ENCODE peak calls at places on chromosomes 11 and 22, in six cellular contexts. F, G, E, Q, Z and U are unnamed samples.

GRCh38 chr11:130620566-130620965 is 172.1 kb downstream of the ADAMTS15 start:
- DNase-seq in F (no peak), G (no peak), E (no peak), Q (no peak), Z (no peak), U (no peak)

GRCh38 chr11:38648597-38648996 is 2050.6 kb upstream of the RAG2 start:
- DNase-seq in F (no peak), G (no peak), E (no peak), Q (no peak), Z (no peak), U (no peak)

GRCh38 chr11:62033191-62034044 is 66.0 kb upstream of the FTH1 start:
- DNase-seq in F (no peak), G (no peak), E (no peak), Q (no peak), Z (no peak), U (no peak)

GRCh38 chr11:22407899-22408298 is 69.7 kb downstream of the SLC17A6 start:
- DNase-seq in F (no peak), G (no peak), E (no peak), Q (no peak), Z (no peak), U (no peak)

GRCh38 chr11:115965754-115966504 is 461.7 kb upstream of the CADM1 start:
- DNase-seq in F (no peak), G (no peak), E (no peak), Q (no peak), Z (no peak), U (peak)

GRCh38 chr11:69385832-69386415 is 92.0 kb downstream of the MYEOV start:
- DNase-seq in F (no peak), G (no peak), E (no peak), Q (no peak), Z (no peak), U (no peak)

GRCh38 chr11:121895919-121896318 is 220.1 kb downstream of the BLID start:
- DNase-seq in F (no peak), G (no peak), E (no peak), Q (no peak), Z (no peak), U (no peak)

GRCh38 chr11:118059231-118059940 is 17.5 kb upstream of the TMPRSS4 start:
- DNase-seq in F (no peak), G (no peak), E (no peak), Q (no peak), Z (no peak), U (no peak)

GRCh38 chr22:31829505-31829904 is 75.7 kb downstream of the DEPDC5 start:
- DNase-seq in F (no peak), G (no peak), E (peak), Q (no peak), Z (peak), U (peak)

GRCh38 chr11:13487661-13488030 is 8.2 kb downstream of the PTH start:
- DNase-seq in F (no peak), G (no peak), E (no peak), Q (no peak), Z (no peak), U (no peak)

GRCh38 chr11:19253149-19253540 is 12.4 kb upstream of the E2F8 start:
- DNase-seq in F (no peak), G (no peak), E (no peak), Q (no peak), Z (no peak), U (no peak)

GRCh38 chr22:40620464-40621046 is 16.0 kb downstream of the MRTFA start:
- DNase-seq in F (no peak), G (no peak), E (no peak), Q (no peak), Z (no peak), U (no peak)

GRCh38 chr22:27107824-27108223 is 450.4 kb downstream of the MIAT start:
- DNase-seq in F (no peak), G (peak), E (no peak), Q (no peak), Z (peak), U (peak)

GRCh38 chr11:104968856-104969776 is 742 bp upstream of the CASP4 start:
- DNase-seq in F (no peak), G (peak), E (peak), Q (no peak), Z (no peak), U (peak)

GRCh38 chr11:35235944-35236666 is 97.1 kb downstream of the CD44 start:
- DNase-seq in F (no peak), G (no peak), E (no peak), Q (no peak), Z (peak), U (no peak)

GRCh38 chr11:75191330-75191717 is 40.4 kb downstream of the SLCO2B1 start:
- DNase-seq in F (no peak), G (peak), E (no peak), Q (no peak), Z (no peak), U (no peak)

GRCh38 chr11:3627291-3627690 is 14.5 kb downstream of the ART5 start:
- DNase-seq in F (no peak), G (no peak), E (no peak), Q (no peak), Z (no peak), U (no peak)

GRCh38 chr11:128624269-128625170 is 37.2 kb upstream of the ETS1 start:
- DNase-seq in F (peak), G (peak), E (no peak), Q (no peak), Z (no peak), U (no peak)

GRCh38 chr11:45848654-45849081 is 1.4 kb downstream of the CRY2 start:
- DNase-seq in F (no peak), G (no peak), E (no peak), Q (no peak), Z (no peak), U (no peak)

GRCh38 chr22:27487600-27488450 is 313.7 kb downstream of the MN1 start:
- DNase-seq in F (no peak), G (no peak), E (no peak), Q (no peak), Z (no peak), U (peak)

GRCh38 chr22:16131918-16132317 is 442.1 kb downstream of the POTEH start:
- DNase-seq in F (no peak), G (no peak), E (no peak), Q (no peak), Z (peak), U (no peak)

GRCh38 chr11:77267910-77268309 is 33.6 kb downstream of the GDPD4 start:
- DNase-seq in F (no peak), G (no peak), E (no peak), Q (no peak), Z (no peak), U (peak)

GRCh38 chr11:110425751-110426545 is 3.8 kb upstream of the FDX1 start:
- DNase-seq in F (no peak), G (no peak), E (no peak), Q (no peak), Z (no peak), U (no peak)

GRCh38 chr11:104286129-104286528 is 122.2 kb upstream of the PDGFD start:
- DNase-seq in F (no peak), G (no peak), E (no peak), Q (no peak), Z (no peak), U (no peak)

GRCh38 chr11:68517121-68517741 is 56.7 kb downstream of the PPP6R3 start:
- DNase-seq in F (no peak), G (no peak), E (no peak), Q (no peak), Z (no peak), U (no peak)

GRCh38 chr11:64603411-64604110 is 12.5 kb downstream of the SLC22A12 start:
- DNase-seq in F (no peak), G (no peak), E (no peak), Q (no peak), Z (no peak), U (no peak)

GRCh38 chr11:113314389-113315301 is at the start of gene TTC12:
- DNase-seq in F (peak), G (peak), E (no peak), Q (peak), Z (peak), U (peak)

GRCh38 chr11:121435132-121435531 is 17.0 kb upstream of the SORL1 start:
- DNase-seq in F (no peak), G (no peak), E (no peak), Q (no peak), Z (no peak), U (no peak)

GRCh38 chr11:46920709-46921108 is 2.4 kb upstream of the LRP4 start:
- DNase-seq in F (no peak), G (peak), E (peak), Q (no peak), Z (peak), U (peak)

GRCh38 chr11:78213526-78214330 is 25.0 kb downstream of the USP35 start:
- DNase-seq in F (no peak), G (no peak), E (no peak), Q (no peak), Z (no peak), U (no peak)

GRCh38 chr22:40572976-40573375 is 63.5 kb downstream of the MRTFA start:
- DNase-seq in F (no peak), G (no peak), E (no peak), Q (no peak), Z (no peak), U (no peak)

GRCh38 chr22:46598737-46599424 is 21.3 kb upstream of the GRAMD4 start:
- DNase-seq in F (no peak), G (peak), E (no peak), Q (no peak), Z (no peak), U (no peak)

GRCh38 chr11:30244255-30244654 is 13.4 kb downstream of the FSHB start:
- DNase-seq in F (no peak), G (no peak), E (no peak), Q (no peak), Z (no peak), U (no peak)

GRCh38 chr11:60919956-60920355 is 4.3 kb upstream of the TMEM132A start:
- DNase-seq in F (no peak), G (no peak), E (no peak), Q (no peak), Z (no peak), U (no peak)

GRCh38 chr11:77143405-77144020 is 15.5 kb downstream of the MYO7A start:
- DNase-seq in F (no peak), G (no peak), E (no peak), Q (no peak), Z (no peak), U (no peak)

GRCh38 chr11:119315139-119316016 is 1.6 kb downstream of the MCAM start:
- DNase-seq in F (peak), G (peak), E (no peak), Q (no peak), Z (no peak), U (peak)